ENCODE peak calls at places on chromosome 5, in seven cellular contexts. V is PC-3, B is Peyer's patch, P is fibroblast of lung, Q is SK-N-SH, M is neuronal stem cell, R is GM23338. Z is an unnamed sample. For H3K36me3 and H3K4me1, the result is how much of the 10 kb centered on the place peaks cover.

GRCh38 chr5:56269216-56269927 is 36.2 kb upstream of the ANKRD55 start:
- DNase-seq in P (peak), Q (peak), M (no peak), R (peak), V (peak), B (no peak), Z (no peak)

GRCh38 chr5:159231167-159231566 is 21.8 kb upstream of the RNF145 start:
- DNase-seq in V (no peak), M (no peak), B (no peak), Q (no peak), P (no peak), R (no peak), Z (no peak)

GRCh38 chr5:36273809-36274526 is 27.7 kb downstream of the RANBP3L start:
- DNase-seq in V (no peak), R (no peak), P (no peak), B (no peak), M (no peak), Q (no peak), Z (no peak)

GRCh38 chr5:32298056-32298420 is 14.7 kb downstream of the MTMR12 start:
- DNase-seq in M (no peak), Q (no peak), R (no peak), B (no peak), V (no peak), P (no peak), Z (no peak)

GRCh38 chr5:74934949-74935751 is 69.0 kb upstream of the FAM169A start:
- DNase-seq in B (peak), Q (no peak), V (peak), P (peak), R (peak), M (no peak), Z (no peak)

GRCh38 chr5:151085517-151086031 is 4.7 kb upstream of the TNIP1 start:
- DNase-seq in V (peak), Q (no peak), P (no peak), B (peak), R (no peak), M (no peak), Z (no peak)

GRCh38 chr5:91443761-91444467 is 60.8 kb upstream of the ARRDC3 start:
- DNase-seq in M (no peak), V (peak), B (no peak), P (peak), R (no peak), Q (no peak), Z (no peak)

GRCh38 chr5:174903333-174903732 is 179.0 kb downstream of the MSX2 start:
- DNase-seq in P (no peak), V (peak), B (no peak), Q (no peak), M (no peak), R (no peak), Z (no peak)

GRCh38 chr5:2141254-2142000 is 258.7 kb upstream of the IRX4 start:
- DNase-seq in P (no peak), Q (no peak), R (no peak), V (no peak), M (no peak), B (peak), Z (no peak)

GRCh38 chr5:12095808-12096281 is 191.6 kb upstream of the CTNND2 start:
- DNase-seq in P (peak), M (no peak), R (no peak), V (peak), Q (no peak), B (no peak), Z (no peak)

GRCh38 chr5:137612576-137612975 is 113.5 kb upstream of the SPOCK1 start:
- DNase-seq in B (no peak), R (no peak), P (no peak), Q (no peak), M (no peak), V (no peak), Z (no peak)
- H3K4me3 ChIP-seq in B (no peak), R (no peak), P (no peak), Q (no peak), M (no peak), V (no peak), Z (no peak)

GRCh38 chr5:54326662-54327145 is 16.3 kb upstream of the ARL15 start:
- DNase-seq in M (no peak), V (no peak), Q (no peak), P (no peak), R (no peak), B (no peak), Z (no peak)
- H3K36me3 ChIP-seq in M (under half), V (under half), Q (under half), P (under half), R (under half), B (under half), Z (under half)

DNA sequence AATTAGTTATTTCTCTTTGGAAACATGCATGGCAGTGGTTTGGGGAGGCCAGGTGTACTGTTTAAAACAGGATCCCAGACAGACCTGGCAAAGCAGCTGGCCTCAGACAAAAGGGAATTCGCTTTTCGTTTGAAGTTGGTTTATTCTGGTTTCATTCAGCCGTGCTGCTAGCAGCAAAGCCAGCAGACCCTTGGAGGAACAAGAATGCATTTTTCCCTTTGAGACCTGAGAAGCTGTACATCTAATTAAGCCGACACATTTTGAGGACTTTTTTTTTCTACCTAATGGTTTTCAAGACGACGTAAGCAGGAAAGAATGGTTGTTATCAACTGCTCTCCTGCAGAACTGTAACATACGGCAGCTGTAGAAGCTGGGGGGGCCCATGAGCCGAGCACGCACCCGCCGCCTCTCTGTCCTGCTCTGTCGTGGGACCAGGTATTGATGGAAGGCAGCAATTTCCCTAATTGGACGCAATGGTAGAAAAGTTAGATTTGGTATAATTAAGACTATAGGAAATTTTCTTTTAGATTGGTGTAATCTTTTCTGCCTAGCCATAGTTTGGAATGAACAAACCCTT is 13.6 kb downstream of the PLEKHG4B start:
- DNase-seq in Q (no peak), M (no peak), P (no peak), B (no peak), R (no peak), V (no peak), Z (no peak)
- H3K4me1 ChIP-seq in Q (under half), M (under half), P (under half), B (under half), R (under half), V (under half), Z (under half)

GRCh38 chr5:126003309-126003708 is 419.9 kb upstream of the GRAMD2B start:
- DNase-seq in V (no peak), M (no peak), Q (no peak), B (no peak), R (no peak), P (peak), Z (no peak)
- H3K4me3 ChIP-seq in V (no peak), M (no peak), Q (no peak), B (no peak), R (no peak), P (no peak), Z (no peak)

GRCh38 chr5:138778234-138778633 is 25.0 kb downstream of the CTNNA1 start:
- DNase-seq in M (no peak), Q (no peak), P (no peak), R (no peak), V (no peak), B (no peak), Z (no peak)
- H3K36me3 ChIP-seq in M (half or more), Q (under half), P (under half), R (under half), V (under half), B (under half), Z (under half)

GRCh38 chr5:6066026-6066425 is 312.3 kb downstream of the MED10 start:
- DNase-seq in V (no peak), R (no peak), B (no peak), P (no peak), Q (no peak), M (no peak), Z (no peak)
- H3K4me1 ChIP-seq in V (under half), R (under half), B (under half), P (under half), Q (under half), M (under half), Z (under half)

GRCh38 chr5:142012186-142012785 is 541 bp downstream of the GNPDA1 start:
- DNase-seq in P (no peak), B (peak), M (no peak), Q (peak), V (peak), R (peak), Z (peak)

GRCh38 chr5:142014911-142015584 is 2.2 kb upstream of the GNPDA1 start:
- DNase-seq in P (peak), R (peak), Q (peak), B (no peak), M (no peak), V (peak), Z (peak)

GRCh38 chr5:142012792-142013388 is at the start of gene GNPDA1:
- DNase-seq in B (peak), V (peak), M (no peak), Q (peak), P (peak), R (peak), Z (peak)

GRCh38 chr5:142015781-142016533 is 3.1 kb upstream of the GNPDA1 start:
- DNase-seq in Q (no peak), P (peak), V (peak), M (no peak), B (peak), R (no peak), Z (no peak)

GRCh38 chr5:142013734-142014495 is 1.1 kb upstream of the GNPDA1 start:
- DNase-seq in B (peak), V (peak), R (no peak), P (peak), M (no peak), Q (no peak), Z (no peak)
- H3K4me3 ChIP-seq in B (no peak), V (no peak), R (no peak), P (no peak), M (no peak), Q (no peak), Z (no peak)

Z was measured in HAP-1.